ENCODE peak calls at places on chromosomes 4 and X, in four cellular contexts. One of them, this sample, is unnamed.

GRCh38 chr4:87806520-87806919 is 7.2 kb downstream of the IBSP start:
- DNase-seq in HL-60: no peak
- DNase-seq in K562: no peak
- DNase-seq in GM12878: no peak
- DNase-seq in this sample: no peak

GRCh38 chr4:8348071-8348470 is 78.5 kb downstream of the HTRA3 start:
- DNase-seq in HL-60: peak; percentile 75
- DNase-seq in GM12878: no peak
- DNase-seq in K562: no peak
- DNase-seq in this sample: no peak

GRCh38 chr4:119104644-119105273 is 30.9 kb upstream of the MYOZ2 start:
- DNase-seq in GM12878: no peak
- DNase-seq in K562: no peak
- DNase-seq in HL-60: no peak
- DNase-seq in this sample: no peak

GRCh38 chrX:119647552-119648420 is 41.6 kb upstream of the NKRF start:
- DNase-seq in HL-60: no peak
- DNase-seq in K562: no peak
- DNase-seq in GM12878: peak; percentile 98
- DNase-seq in this sample: no peak

GRCh38 chr4:39348371-39349265 is 17.5 kb downstream of the RFC1 start:
- DNase-seq in GM12878: no peak
- DNase-seq in HL-60: no peak
- DNase-seq in K562: peak; percentile 16
- DNase-seq in this sample: no peak

GRCh38 chrX:18228069-18228468 is 7.4 kb upstream of the BEND2 start:
- DNase-seq in K562: no peak
- DNase-seq in HL-60: no peak
- DNase-seq in GM12878: no peak
- DNase-seq in this sample: no peak

GRCh38 chrX:17923546-17923945 is 62.4 kb upstream of the RAI2 start:
- DNase-seq in HL-60: no peak
- DNase-seq in GM12878: no peak
- DNase-seq in K562: peak; percentile 45
- DNase-seq in this sample: no peak

GRCh38 chrX:130171446-130172126 is at the start of gene RAB33A:
- DNase-seq in GM12878: no peak
- DNase-seq in K562: no peak
- DNase-seq in HL-60: peak; percentile 9
- DNase-seq in this sample: no peak

GRCh38 chr4:182067828-182068227 is 175.4 kb upstream of the TENM3 start:
- DNase-seq in GM12878: no peak
- DNase-seq in K562: no peak
- DNase-seq in HL-60: no peak
- DNase-seq in this sample: no peak

GRCh38 chr4:112898357-112899141 is 150.9 kb upstream of the ANK2 start:
- DNase-seq in HL-60: no peak
- DNase-seq in GM12878: no peak
- DNase-seq in K562: no peak
- DNase-seq in this sample: no peak

GRCh38 chrX:27619975-27620374 is 29.8 kb downstream of the DCAF8L2 start:
- DNase-seq in GM12878: no peak
- DNase-seq in K562: no peak
- DNase-seq in HL-60: no peak
- DNase-seq in this sample: no peak

GRCh38 chr4:1975391-1975801 is 33.4 kb downstream of the NELFA start:
- DNase-seq in K562: no peak
- DNase-seq in GM12878: no peak
- DNase-seq in HL-60: no peak
- DNase-seq in this sample: no peak

DNA sequence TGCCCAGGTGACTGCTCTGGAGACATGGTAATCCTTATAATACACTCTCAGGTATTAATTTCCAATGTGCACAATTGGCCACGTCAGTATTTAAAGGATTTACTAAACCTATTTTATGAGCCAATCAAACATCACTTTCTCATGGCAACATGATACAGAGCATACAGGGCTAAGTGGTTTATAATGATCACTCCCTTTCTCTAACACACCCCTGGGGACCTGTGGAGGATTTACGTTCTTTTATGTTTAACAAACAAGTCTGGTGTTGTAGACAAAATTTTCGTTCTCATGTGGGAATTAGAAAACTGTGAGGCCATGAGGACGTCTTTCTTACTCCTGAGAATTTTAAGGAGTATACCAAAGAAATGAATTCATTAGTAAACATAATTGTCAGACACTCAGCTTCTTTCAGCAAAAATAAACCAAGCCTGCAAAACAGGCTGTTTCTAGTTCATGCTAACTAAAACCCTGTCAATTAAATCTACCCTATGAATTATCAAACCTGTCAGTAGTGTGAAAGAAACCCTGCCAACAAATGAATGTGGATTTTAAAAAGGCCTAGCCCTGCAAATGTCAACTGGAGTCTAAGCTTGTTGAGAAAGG is 155.8 kb downstream of the PDGFC start:
- DNase-seq in HL-60: no peak
- DNase-seq in GM12878: no peak
- DNase-seq in K562: no peak
- DNase-seq in this sample: no peak
- TF ChIP-seq SPI1 in HL-60: no peak
- TF ChIP-seq SPI1 in GM12878: no peak
- TF ChIP-seq SPI1 in K562: no peak
- TF ChIP-seq SPI1 in this sample: no peak

DNA sequence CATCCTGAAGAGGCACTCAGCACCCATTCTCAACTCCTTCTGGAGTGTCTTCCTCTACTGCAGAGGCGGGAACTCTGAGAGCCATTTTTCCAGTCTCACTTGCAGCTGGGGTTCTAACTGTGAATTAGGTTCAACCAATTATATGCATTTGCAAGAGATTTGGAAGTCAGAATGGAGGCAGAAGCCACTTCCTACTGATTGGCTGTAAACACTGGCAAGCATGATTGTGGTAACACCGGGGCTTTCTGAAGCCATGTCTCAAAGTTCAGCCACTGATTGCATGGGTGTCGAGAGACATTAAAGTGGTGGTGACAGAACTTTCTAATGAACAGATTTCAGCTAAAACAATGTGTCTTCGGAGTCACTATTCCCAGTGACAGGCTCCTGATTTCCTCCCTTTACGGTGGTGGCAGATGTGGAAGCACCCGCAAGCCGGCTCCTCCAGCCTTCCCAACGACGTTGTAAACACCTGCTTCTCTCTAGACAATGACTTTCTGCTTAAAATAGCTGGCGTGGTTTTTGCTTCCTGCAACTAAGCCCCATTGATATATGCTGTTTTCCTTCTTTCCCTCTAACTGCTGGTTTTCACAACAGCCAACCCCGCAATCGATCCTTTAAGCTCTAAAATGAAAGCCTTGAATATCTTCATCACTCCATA is 92.0 kb downstream of the IRF2 start:
- DNase-seq in GM12878: peak; percentile 53
- DNase-seq in HL-60: no peak
- DNase-seq in K562: no peak
- DNase-seq in this sample: no peak
- TF ChIP-seq SPI1 in GM12878: peak; percentile 1
- TF ChIP-seq SPI1 in HL-60: no peak
- TF ChIP-seq SPI1 in K562: no peak
- TF ChIP-seq SPI1 in this sample: no peak

GRCh38 chr4:122663814-122664610 is 43.1 kb upstream of the IL21 start:
- DNase-seq in HL-60: no peak
- DNase-seq in K562: no peak
- DNase-seq in GM12878: no peak
- DNase-seq in this sample: no peak
- TF ChIP-seq SPI1 in HL-60: no peak
- TF ChIP-seq SPI1 in K562: no peak
- TF ChIP-seq SPI1 in GM12878: no peak
- TF ChIP-seq SPI1 in this sample: no peak

DNA sequence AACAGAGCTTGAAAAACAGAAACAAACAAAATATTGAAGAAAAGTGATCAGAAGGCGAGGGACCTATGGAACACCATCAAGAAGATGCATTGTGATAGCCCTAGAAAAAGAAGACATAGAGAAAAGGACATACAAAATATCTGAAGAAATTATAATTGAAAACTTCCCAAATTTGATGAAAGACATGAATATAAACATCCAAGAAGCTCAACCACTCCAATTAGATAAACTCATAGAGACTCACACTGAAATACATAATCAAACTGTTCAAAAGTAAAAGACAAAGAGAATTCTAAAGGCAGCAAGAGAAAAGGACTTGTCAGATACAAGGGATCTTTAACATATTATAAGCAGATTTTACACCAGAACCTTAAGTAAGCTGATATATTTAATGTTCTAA is 869.8 kb downstream of the PCDH18 start:
- DNase-seq in K562: no peak
- DNase-seq in GM12878: no peak
- DNase-seq in HL-60: no peak
- DNase-seq in this sample: no peak
- TF ChIP-seq SPI1 in K562: no peak
- TF ChIP-seq SPI1 in GM12878: no peak
- TF ChIP-seq SPI1 in HL-60: no peak
- TF ChIP-seq SPI1 in this sample: no peak

GRCh38 chr4:184317234-184317918 is 99.7 kb upstream of the ENPP6 start:
- DNase-seq in HL-60: no peak
- DNase-seq in GM12878: no peak
- DNase-seq in K562: no peak
- DNase-seq in this sample: no peak
- TF ChIP-seq SPI1 in HL-60: no peak
- TF ChIP-seq SPI1 in GM12878: no peak
- TF ChIP-seq SPI1 in K562: no peak
- TF ChIP-seq SPI1 in this sample: no peak

This sample was measured in GM12891.